ENCODE peak calls at places on chromosomes 7 and 10, in eight cellular contexts. A, W, Z, E, R, X, Q and G are unnamed samples.

GRCh38 chr10:102657984-102658724 is 13.9 kb downstream of the TRIM8 start:
- DNase-seq in A (no peak), W (peak), Z (peak), E (peak), R (no peak), X (no peak), Q (no peak), G (no peak)

GRCh38 chr7:41621953-41622831 is 80.7 kb downstream of the INHBA start:
- DNase-seq in A (no peak), W (no peak), Z (no peak), E (no peak), R (no peak), X (no peak), Q (no peak), G (no peak)

GRCh38 chr7:74334026-74334425 is 44.8 kb downstream of the CLIP2 start:
- DNase-seq in A (peak), W (no peak), Z (no peak), E (no peak), R (no peak), X (no peak), Q (no peak), G (no peak)

GRCh38 chr10:131857156-131858117 is 43.4 kb upstream of the PPP2R2D start:
- DNase-seq in A (no peak), W (no peak), Z (peak), E (no peak), R (no peak), X (no peak), Q (no peak), G (no peak)

GRCh38 chr7:40299097-40299496 is 164.3 kb downstream of the SUGCT start:
- DNase-seq in A (peak), W (no peak), Z (no peak), E (no peak), R (no peak), X (no peak), Q (no peak), G (no peak)

GRCh38 chr7:38323156-38323555 is 49.7 kb upstream of the TARP start:
- DNase-seq in A (no peak), W (no peak), Z (no peak), E (no peak), R (no peak), X (no peak), Q (no peak), G (no peak)

GRCh38 chr7:113796557-113796956 is 122.3 kb downstream of the PPP1R3A start:
- DNase-seq in A (no peak), W (no peak), Z (no peak), E (no peak), R (no peak), X (no peak), Q (peak), G (no peak)

GRCh38 chr7:30226593-30227268 is 57.7 kb upstream of the ZNRF2 start:
- DNase-seq in A (no peak), W (peak), Z (no peak), E (no peak), R (peak), X (peak), Q (no peak), G (no peak)

GRCh38 chr7:154927624-154928125 is 75.2 kb downstream of the PAXIP1 start:
- DNase-seq in A (peak), W (peak), Z (no peak), E (no peak), R (peak), X (peak), Q (peak), G (peak)

GRCh38 chr7:50349963-50350944 is 45.7 kb downstream of the IKZF1 start:
- DNase-seq in A (no peak), W (no peak), Z (no peak), E (no peak), R (no peak), X (no peak), Q (no peak), G (no peak)

GRCh38 chr7:152588350-152588749 is 87.6 kb downstream of the XRCC2 start:
- DNase-seq in A (peak), W (no peak), Z (no peak), E (no peak), R (no peak), X (no peak), Q (peak), G (no peak)

GRCh38 chr7:97179454-97180104 is 62.1 kb downstream of the SDHAF3 start:
- DNase-seq in A (peak), W (peak), Z (no peak), E (no peak), R (peak), X (peak), Q (peak), G (no peak)

GRCh38 chr10:34437897-34438296 is 377.2 kb downstream of the PARD3 start:
- DNase-seq in A (no peak), W (no peak), Z (no peak), E (peak), R (no peak), X (no peak), Q (no peak), G (no peak)

GRCh38 chr10:75466886-75467285 is 35.5 kb downstream of the LRMDA start:
- DNase-seq in A (no peak), W (no peak), Z (no peak), E (no peak), R (no peak), X (no peak), Q (no peak), G (no peak)

GRCh38 chr10:72694476-72695369 is 2.8 kb downstream of the MCU start:
- DNase-seq in A (peak), W (no peak), Z (no peak), E (no peak), R (no peak), X (no peak), Q (no peak), G (no peak)
- TF ChIP-seq CTCF in A (peak), W (peak), Z (peak), E (peak), R (peak), X (peak), Q (peak), G (no peak)

DNA sequence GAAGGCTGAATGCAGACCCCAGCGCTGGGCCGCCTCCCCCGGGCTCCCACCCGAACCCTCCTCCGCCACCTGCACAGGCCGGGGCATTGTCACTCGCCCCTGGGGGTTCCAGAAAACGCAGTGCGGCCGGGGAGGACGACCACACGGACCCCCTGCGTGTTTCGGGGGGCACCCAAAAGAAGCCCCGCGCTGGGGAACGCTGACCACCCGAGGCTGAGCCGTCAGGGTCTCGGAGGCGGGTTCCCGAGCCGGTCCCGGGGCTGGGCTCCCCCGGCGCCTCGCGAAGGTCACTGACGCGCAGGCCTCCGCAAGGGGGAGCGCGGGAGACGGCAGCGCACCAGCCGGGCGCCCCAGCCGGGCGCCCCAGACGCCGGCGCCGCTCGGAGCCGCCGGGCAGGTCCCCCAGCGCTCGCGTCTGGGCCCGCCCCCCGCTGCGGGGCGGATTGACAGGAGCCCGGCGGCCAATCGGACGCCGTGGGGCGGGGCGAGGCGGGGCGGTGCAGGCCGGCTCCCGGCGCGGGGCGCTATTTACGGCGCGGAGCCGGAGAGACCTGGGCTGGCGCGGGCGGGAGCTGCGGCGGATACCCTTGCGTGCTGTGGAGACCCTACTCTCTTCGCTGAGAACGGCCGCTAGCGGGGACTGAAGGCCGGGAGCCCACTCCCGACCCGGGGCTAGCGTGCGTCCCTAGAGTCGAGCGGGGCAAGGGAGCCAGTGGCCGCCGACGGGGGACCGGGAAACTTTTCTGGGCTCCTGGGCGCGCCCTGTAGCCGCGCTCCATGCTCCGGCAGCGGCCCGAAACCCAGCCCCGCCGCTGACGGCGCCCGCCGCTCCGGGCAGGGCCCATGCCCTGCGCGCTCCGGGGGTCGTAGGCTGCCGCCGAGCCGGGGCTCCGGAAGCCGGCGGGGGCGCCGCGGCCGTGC is at the start of gene BAMBI:
- DNase-seq in A (peak), W (peak), Z (peak), E (peak), R (peak), X (peak), Q (peak), G (peak)
- TF ChIP-seq CTCF in A (peak), W (peak), Z (peak), E (peak), R (peak), X (peak), Q (peak), G (no peak)

GRCh38 chr10:107809889-107810288 is 645.4 kb upstream of the SORCS1 start:
- DNase-seq in A (no peak), W (no peak), Z (no peak), E (no peak), R (no peak), X (no peak), Q (no peak), G (no peak)

GRCh38 chr10:107813396-107813795 is 648.9 kb upstream of the SORCS1 start:
- DNase-seq in A (no peak), W (no peak), Z (no peak), E (no peak), R (no peak), X (no peak), Q (no peak), G (no peak)

DNA sequence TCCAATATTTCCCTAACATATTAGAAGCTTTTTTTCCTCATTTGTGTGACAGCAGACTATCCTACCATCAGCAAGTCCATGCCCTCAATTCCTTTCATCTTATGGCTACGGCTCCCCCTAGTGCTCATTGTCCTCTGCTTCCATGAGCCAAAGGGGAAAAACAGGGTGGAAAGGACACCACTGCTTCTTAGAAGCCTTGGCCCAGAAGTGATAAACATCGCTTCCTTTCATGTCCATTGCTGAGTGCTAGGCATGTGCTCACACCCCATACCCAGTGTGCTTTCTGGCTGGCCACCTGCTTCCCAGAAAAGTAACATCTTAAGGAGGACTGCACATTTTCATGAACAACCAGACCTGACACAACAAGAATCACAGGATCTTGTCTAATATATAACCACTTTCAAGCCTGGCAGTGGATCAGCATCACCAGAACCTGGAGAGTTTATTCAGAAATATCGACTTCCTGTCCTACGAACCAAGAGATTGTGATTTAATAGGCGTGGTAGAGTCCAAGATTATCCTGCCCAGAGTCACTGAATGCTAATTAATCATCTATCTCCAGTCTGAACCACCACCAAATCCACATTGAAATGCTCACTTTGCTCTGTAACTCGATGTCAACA is 650.5 kb upstream of the SORCS1 start:
- DNase-seq in A (no peak), W (peak), Z (no peak), E (no peak), R (peak), X (no peak), Q (peak), G (no peak)
- TF ChIP-seq CTCF in A (peak), W (peak), Z (peak), E (peak), R (peak), X (peak), Q (peak), G (no peak)

GRCh38 chr10:3045471-3046209 is 21.7 kb upstream of the PFKP start:
- DNase-seq in A (peak), W (peak), Z (peak), E (peak), R (peak), X (no peak), Q (peak), G (no peak)
- TF ChIP-seq CTCF in A (peak), W (no peak), Z (no peak), E (no peak), R (peak), X (peak), Q (peak), G (no peak)

GRCh38 chr10:118594392-118595063 is 920 bp downstream of the PRLHR start:
- DNase-seq in A (no peak), W (peak), Z (peak), E (peak), R (peak), X (no peak), Q (peak), G (no peak)
- TF ChIP-seq CTCF in A (peak), W (no peak), Z (no peak), E (peak), R (peak), X (peak), Q (peak), G (no peak)